ENCODE peak calls at places on chromosomes 1 and 21, in seven cellular contexts. D is fibroblast of lung, G is HCT116, E is cardiac fibroblast, L is coronary artery, N is BE2C, S is endodermal cell. W is an unnamed sample.

GRCh38 chr1:188719735-188720134 is 1757.9 kb downstream of the BRINP3 start:
- DNase-seq in N (no peak), E (no peak), S (no peak), D (no peak), G (no peak), L (no peak), W (no peak)

GRCh38 chr1:177585492-177586220 is 384.2 kb downstream of the SEC16B start:
- DNase-seq in N (no peak), S (no peak), D (no peak), L (no peak), E (no peak), G (no peak), W (no peak)

GRCh38 chr1:109228167-109228566 is 14.4 kb downstream of the SARS1 start:
- DNase-seq in D (no peak), E (no peak), N (no peak), S (no peak), L (no peak), G (no peak), W (no peak)

GRCh38 chr1:207218512-207219352 is 102.7 kb upstream of the CD55 start:
- DNase-seq in S (no peak), L (no peak), E (no peak), D (no peak), G (no peak), N (no peak), W (peak)

GRCh38 chr1:119779869-119780356 is 11.2 kb upstream of the HMGCS2 start:
- DNase-seq in G (no peak), L (no peak), S (no peak), N (no peak), D (peak), E (peak), W (no peak)

GRCh38 chr1:246302671-246303317 is 204.3 kb downstream of the SMYD3 start:
- DNase-seq in D (no peak), L (no peak), S (no peak), E (no peak), G (no peak), N (no peak), W (no peak)

GRCh38 chr1:198297281-198297680 is 140.5 kb downstream of the NEK7 start:
- DNase-seq in G (no peak), L (no peak), D (no peak), S (no peak), E (no peak), N (no peak), W (no peak)

GRCh38 chr1:17984510-17985085 is 123.0 kb upstream of the IGSF21 start:
- DNase-seq in S (peak), E (peak), L (no peak), D (no peak), N (peak), G (peak), W (peak)

GRCh38 chr1:76269175-76269574 is 194.6 kb downstream of the ST6GALNAC3 start:
- DNase-seq in L (no peak), E (peak), N (peak), D (peak), S (no peak), G (no peak), W (peak)

GRCh38 chr1:232534552-232535517 is 95.1 kb downstream of the SIPA1L2 start:
- DNase-seq in N (peak), L (no peak), E (no peak), S (no peak), G (no peak), D (no peak), W (no peak)

GRCh38 chr1:114345930-114346479 is 165.0 kb downstream of the TRIM33 start:
- DNase-seq in S (peak), E (peak), D (peak), G (no peak), N (peak), L (no peak), W (no peak)

GRCh38 chr1:16903054-16903453 is 7.3 kb downstream of the RNU1-2 start:
- DNase-seq in S (peak), E (peak), D (peak), G (no peak), L (no peak), N (no peak), W (no peak)

GRCh38 chr1:106924360-106924759 is 132.1 kb upstream of the PRMT6 start:
- DNase-seq in G (no peak), E (no peak), N (no peak), D (peak), L (no peak), S (peak), W (no peak)

GRCh38 chr1:30966690-30967369 is 58.3 kb upstream of the SDC3 start:
- DNase-seq in N (peak), S (no peak), G (no peak), E (peak), L (no peak), D (peak), W (peak)

GRCh38 chr1:185670187-185670627 is 64.0 kb upstream of the HMCN1 start:
- DNase-seq in E (peak), G (no peak), S (peak), L (no peak), D (peak), N (no peak), W (peak)
- TF ChIP-seq CTCF in E (peak), G (peak), S (peak), L (no peak), D (peak), N (peak), W (peak)

DNA sequence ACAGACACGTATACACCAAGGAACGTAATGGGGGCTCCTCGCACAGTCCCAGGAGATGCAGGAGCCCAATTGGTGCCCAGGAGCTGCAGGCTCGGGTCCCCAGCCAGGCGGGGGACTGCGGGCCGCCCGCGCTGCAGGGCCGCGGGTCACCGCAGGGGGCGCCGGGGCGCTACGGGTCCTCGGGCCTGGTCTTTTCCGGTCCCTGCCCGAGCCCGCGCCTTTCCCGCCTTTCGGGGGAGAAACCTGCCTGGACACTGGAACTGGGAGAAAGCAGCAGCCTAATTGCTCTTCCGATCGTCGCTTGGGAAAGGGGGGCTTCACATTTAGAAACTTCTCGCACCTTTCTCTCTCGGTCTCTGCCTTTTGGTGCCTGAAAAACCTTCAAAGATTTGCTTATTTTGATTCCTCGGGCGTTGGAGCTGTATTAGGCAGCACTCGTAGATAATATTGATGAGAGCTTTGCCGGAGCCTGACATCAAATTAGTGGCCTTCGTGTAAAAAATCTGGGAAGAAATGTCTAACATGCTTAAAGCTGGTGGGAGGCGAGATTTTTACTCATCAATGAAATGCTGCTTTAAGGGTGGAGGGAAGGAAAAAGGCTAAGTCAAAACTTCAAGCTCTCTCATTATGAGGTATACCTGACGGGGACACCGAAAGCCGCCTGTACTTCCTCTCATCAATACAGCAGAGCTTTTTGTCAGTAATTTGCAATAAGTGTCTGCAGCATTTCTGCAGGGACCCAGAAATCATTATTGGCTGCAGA is 12.6 kb upstream of the BARHL2 start:
- DNase-seq in E (no peak), L (no peak), D (no peak), G (no peak), N (peak), S (peak), W (no peak)
- TF ChIP-seq CTCF in E (no peak), L (no peak), D (peak), G (no peak), N (peak), S (peak), W (no peak)

GRCh38 chr1:116496898-116497297 is 73.9 kb downstream of the CD58 start:
- DNase-seq in L (no peak), E (no peak), G (no peak), N (no peak), S (no peak), D (no peak), W (no peak)

GRCh38 chr1:116496380-116496779 is 74.4 kb downstream of the CD58 start:
- DNase-seq in S (no peak), G (no peak), N (no peak), E (peak), L (no peak), D (peak), W (peak)

GRCh38 chr1:116497660-116498059 is 73.2 kb downstream of the CD58 start:
- DNase-seq in G (no peak), L (no peak), E (peak), N (no peak), S (no peak), D (peak), W (no peak)

GRCh38 chr1:116501041-116501869 is 69.6 kb downstream of the CD58 start:
- DNase-seq in E (no peak), N (no peak), D (no peak), L (no peak), G (no peak), S (no peak), W (no peak)

GRCh38 chr1:116498789-116499628 is 71.8 kb downstream of the CD58 start:
- DNase-seq in G (peak), N (peak), L (no peak), E (peak), S (peak), D (peak), W (peak)
- TF ChIP-seq CTCF in G (peak), N (peak), L (peak), E (peak), S (peak), D (peak), W (peak)

DNA sequence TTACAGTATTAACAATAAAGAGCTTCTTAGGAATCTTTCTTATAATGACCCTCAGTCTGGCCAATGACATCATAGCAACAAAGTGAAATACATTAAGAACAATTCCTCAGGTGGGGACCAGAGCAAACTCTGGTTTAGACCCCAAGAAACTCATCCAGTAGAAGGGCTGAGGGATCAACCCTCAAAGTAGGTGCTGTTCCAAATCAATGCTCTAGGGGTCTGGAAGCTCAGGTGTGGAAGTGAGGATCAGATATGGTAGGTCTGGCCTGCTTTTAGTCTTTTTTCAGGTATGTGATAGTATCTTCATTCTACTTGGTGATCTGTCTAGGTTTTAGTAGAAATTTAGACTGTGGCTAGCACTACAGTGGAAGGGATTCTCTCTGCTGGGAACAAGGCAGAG is 291.7 kb downstream of the PDE4B start:
- DNase-seq in N (no peak), E (no peak), D (no peak), S (peak), G (no peak), L (no peak), W (no peak)
- TF ChIP-seq CTCF in N (peak), E (no peak), D (peak), S (peak), G (no peak), L (no peak), W (no peak)

GRCh38 chr21:36860736-36861594 is 105.5 kb downstream of the HLCS start:
- DNase-seq in S (no peak), E (peak), G (no peak), L (no peak), D (peak), N (no peak), W (peak)
- TF ChIP-seq CTCF in S (no peak), E (no peak), G (no peak), L (no peak), D (no peak), N (no peak), W (no peak)

GRCh38 chr21:42124826-42125570 is 53.9 kb downstream of the UMODL1 start:
- DNase-seq in G (no peak), N (no peak), S (no peak), D (no peak), L (no peak), E (no peak), W (no peak)

GRCh38 chr21:42124081-42124480 is 53.0 kb downstream of the UMODL1 start:
- DNase-seq in L (no peak), N (no peak), D (no peak), G (no peak), E (no peak), S (no peak), W (no peak)

GRCh38 chr21:42123509-42123908 is 52.4 kb downstream of the UMODL1 start:
- DNase-seq in L (no peak), S (no peak), E (no peak), N (no peak), D (no peak), G (no peak), W (no peak)

GRCh38 chr21:42127164-42128125 is 56.3 kb downstream of the UMODL1 start:
- DNase-seq in S (no peak), E (no peak), N (no peak), L (no peak), G (no peak), D (no peak), W (no peak)

GRCh38 chr21:42125571-42126544 is 54.7 kb downstream of the UMODL1 start:
- DNase-seq in S (peak), L (no peak), D (peak), E (peak), G (no peak), N (no peak), W (peak)
- TF ChIP-seq CTCF in S (peak), L (no peak), D (peak), E (peak), G (peak), N (peak), W (peak)